ENCODE peak calls at places on chromosome 22, in four cellular contexts. J, H, O and E are unnamed samples.

GRCh38 chr22:29175312-29175835 is 30.3 kb upstream of the EMID1 start:
- DNase-seq in J (no peak), H (no peak), O (no peak), E (no peak)

GRCh38 chr22:50507421-50507990 is at the start of gene LMF2:
- DNase-seq in J (no peak), H (peak; percentile 76), O (no peak), E (no peak)

GRCh38 chr22:26547426-26547825 is 35.2 kb upstream of the TFIP11 start:
- DNase-seq in J (peak; percentile 11), H (no peak), O (no peak), E (no peak)

GRCh38 chr22:29431986-29432385 is 6.4 kb upstream of the RFPL1 start:
- DNase-seq in J (no peak), H (no peak), O (no peak), E (no peak)

GRCh38 chr22:28819253-28820096 is 19.1 kb upstream of the XBP1 start:
- DNase-seq in J (no peak), H (no peak), O (no peak), E (no peak)

GRCh38 chr22:29689872-29690213 is 30.0 kb upstream of the CABP7 start:
- DNase-seq in J (peak; percentile 55), H (peak; percentile 43), O (no peak), E (peak; percentile 50)

GRCh38 chr22:36445158-36445668 is 36.2 kb downstream of the TXN2 start:
- DNase-seq in J (peak; percentile 97), H (no peak), O (no peak), E (peak; percentile 23)

GRCh38 chr22:30187726-30188407 is 58.7 kb downstream of the LIF start:
- DNase-seq in J (peak; percentile 63), H (no peak), O (no peak), E (no peak)

GRCh38 chr22:28283025-28283654 is 364.1 kb upstream of the PITPNB start:
- DNase-seq in J (peak; percentile 52), H (peak; percentile 73), O (no peak), E (no peak)

DNA sequence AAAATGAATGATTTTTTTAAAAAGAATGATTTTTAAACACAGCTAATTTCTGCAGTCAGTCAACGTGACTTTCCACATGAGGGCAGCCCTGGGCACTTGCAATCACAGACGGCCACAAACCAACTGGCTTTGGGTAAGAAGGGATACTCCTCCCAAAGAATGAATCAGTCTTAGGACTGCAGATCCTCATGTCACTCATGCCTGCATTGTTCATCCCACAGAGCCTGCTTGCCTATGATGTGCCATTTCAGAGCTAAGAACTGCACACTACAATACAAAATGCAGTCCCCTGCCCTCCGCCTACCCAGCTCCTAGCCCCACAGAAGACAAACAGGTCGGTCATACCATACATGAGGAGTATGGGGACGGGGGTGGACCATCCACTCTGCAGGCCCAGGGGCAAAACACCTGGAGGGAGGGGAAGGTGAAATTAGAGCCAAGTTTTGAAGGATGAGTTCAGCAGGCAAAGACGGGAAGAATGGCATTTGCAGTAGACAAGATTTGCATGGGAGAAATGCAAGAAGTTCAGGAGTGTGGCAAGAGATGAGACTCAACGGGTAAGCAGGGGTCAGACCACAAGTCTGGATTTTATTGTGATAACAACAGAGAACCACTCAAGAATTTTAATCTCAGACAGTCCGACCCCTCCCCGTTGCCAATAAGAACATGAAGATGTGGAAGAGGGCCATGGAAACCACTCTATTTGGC is 24.7 kb downstream of the PACSIN2 start:
- DNase-seq in J (peak; percentile 89), H (peak; percentile 56), O (no peak), E (no peak)
- TF ChIP-seq FOS in J (no peak), H (peak; percentile 35), O (no peak), E (no peak)

DNA sequence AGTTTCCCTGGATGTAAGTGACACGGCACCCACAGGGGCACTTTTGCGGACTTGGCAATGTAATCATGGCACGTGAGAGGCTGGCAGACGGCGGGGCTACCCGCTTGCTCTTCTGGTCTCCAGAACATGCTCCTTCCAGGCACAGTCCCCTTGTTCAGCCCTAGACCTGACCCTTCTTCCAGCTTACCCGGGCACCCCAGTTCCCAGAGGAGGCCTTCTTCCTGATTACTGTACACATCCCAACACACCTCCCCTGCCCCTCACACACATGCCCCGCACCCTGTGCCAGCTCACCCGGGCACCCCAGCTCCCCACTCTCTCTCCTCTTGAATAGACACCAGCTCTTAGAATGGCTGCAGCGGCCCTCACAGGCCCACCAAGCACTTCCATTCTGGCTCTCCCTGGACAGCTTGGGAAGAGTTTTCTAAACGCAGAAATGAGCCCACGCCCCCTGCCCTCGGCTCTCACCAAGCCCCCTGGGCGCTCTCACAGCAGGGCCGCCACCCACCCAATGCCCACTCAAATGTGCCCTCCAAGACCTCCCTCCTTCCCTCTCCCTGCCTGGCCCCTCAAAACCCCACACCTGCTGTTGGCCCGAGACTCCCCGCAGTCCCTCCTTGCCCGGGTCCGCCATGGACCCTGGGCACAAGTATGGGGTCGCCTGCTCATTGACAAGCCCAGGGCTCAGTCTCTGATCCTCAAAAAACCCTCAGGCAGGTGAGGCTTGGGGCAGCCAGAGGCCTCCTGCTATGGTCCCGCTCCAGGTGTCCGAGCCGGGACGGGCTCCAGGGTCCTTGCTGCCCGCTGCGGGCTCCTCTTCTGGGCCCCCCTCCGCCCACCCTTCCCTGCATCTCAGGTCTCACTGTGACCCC is 88.5 kb downstream of the WNT7B start:
- DNase-seq in J (no peak), H (no peak), O (no peak), E (no peak)
- TF ChIP-seq FOS in J (no peak), H (no peak), O (no peak), E (no peak)

GRCh38 chr22:31346733-31347250 is 646 bp upstream of the PATZ1 start:
- DNase-seq in J (peak; percentile 33), H (peak; percentile 51), O (no peak), E (peak; percentile 57)
- TF ChIP-seq FOS in J (no peak), H (no peak), O (no peak), E (no peak)

GRCh38 chr22:40436460-40437431 is 66.4 kb downstream of the SGSM3 start:
- DNase-seq in J (peak; percentile 74), H (peak; percentile 70), O (peak; percentile 88), E (peak; percentile 84)
- TF ChIP-seq FOS in J (no peak), H (no peak), O (no peak), E (no peak)

GRCh38 chr22:37849089-37849751 is at the start of gene EIF3L:
- DNase-seq in J (peak; percentile 84), H (peak; percentile 94), O (peak; percentile 51), E (peak; percentile 80)

GRCh38 chr22:37852418-37852817 is 3.2 kb downstream of the EIF3L start:
- DNase-seq in J (no peak), H (no peak), O (no peak), E (peak; percentile 18)

GRCh38 chr22:37850801-37851200 is 1.6 kb downstream of the EIF3L start:
- DNase-seq in J (no peak), H (no peak), O (no peak), E (no peak)

GRCh38 chr22:37855462-37855861 is 6.2 kb downstream of the EIF3L start:
- DNase-seq in J (no peak), H (no peak), O (no peak), E (no peak)

DNA sequence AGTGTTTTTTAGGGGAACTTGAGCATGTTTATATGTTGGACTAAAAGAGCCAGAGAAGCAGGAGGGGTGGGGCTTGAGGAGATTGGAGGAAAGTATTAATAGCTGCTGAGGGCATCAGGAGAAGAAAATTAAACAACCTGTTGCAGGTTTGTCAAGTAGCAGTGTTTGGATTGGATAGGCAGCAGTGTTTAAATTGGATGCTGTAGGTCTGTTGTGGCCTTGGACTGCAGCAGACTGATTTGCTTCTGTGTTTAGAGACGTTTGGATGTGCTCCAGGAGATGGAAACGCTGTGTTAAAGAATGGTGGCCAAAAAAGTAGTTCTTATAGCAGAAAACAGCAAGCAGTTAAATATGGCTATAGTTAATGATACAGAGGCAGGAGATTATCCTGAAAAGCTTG is 5.7 kb downstream of the EIF3L start:
- DNase-seq in J (no peak), H (no peak), O (no peak), E (no peak)
- TF ChIP-seq FOS in J (no peak), H (no peak), O (no peak), E (no peak)

GRCh38 chr22:44831885-44832284 is 79.5 kb downstream of the ARHGAP8 start:
- DNase-seq in J (no peak), H (no peak), O (no peak), E (no peak)

GRCh38 chr22:44825310-44826150 is 73.2 kb downstream of the ARHGAP8 start:
- DNase-seq in J (no peak), H (no peak), O (no peak), E (no peak)

GRCh38 chr22:44827666-44828065 is 75.3 kb downstream of the ARHGAP8 start:
- DNase-seq in J (no peak), H (no peak), O (no peak), E (no peak)

GRCh38 chr22:44824271-44824670 is 71.9 kb downstream of the ARHGAP8 start:
- DNase-seq in J (no peak), H (no peak), O (no peak), E (no peak)

DNA sequence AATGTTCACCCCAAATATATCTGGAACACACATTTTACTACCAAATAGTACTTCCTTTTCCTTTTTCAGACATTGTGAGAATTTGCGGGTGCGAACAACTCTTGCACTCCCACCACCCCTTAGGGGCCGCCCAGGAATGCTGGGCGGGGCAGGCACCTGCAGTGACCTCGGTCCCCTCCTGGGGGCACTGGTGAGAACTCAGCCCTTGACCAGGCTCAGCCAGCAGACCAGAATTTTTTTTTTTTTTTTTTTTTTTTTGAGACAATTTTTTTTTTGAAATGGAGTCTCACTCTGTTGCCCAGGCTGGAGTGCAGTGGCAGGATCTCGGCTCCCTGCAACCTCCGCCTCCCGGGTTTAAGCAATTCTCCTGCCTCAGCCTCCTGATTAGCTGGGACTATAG is 75.8 kb downstream of the ARHGAP8 start:
- DNase-seq in J (no peak), H (no peak), O (no peak), E (peak; percentile 69)
- TF ChIP-seq FOS in J (no peak), H (no peak), O (no peak), E (no peak)

DNA sequence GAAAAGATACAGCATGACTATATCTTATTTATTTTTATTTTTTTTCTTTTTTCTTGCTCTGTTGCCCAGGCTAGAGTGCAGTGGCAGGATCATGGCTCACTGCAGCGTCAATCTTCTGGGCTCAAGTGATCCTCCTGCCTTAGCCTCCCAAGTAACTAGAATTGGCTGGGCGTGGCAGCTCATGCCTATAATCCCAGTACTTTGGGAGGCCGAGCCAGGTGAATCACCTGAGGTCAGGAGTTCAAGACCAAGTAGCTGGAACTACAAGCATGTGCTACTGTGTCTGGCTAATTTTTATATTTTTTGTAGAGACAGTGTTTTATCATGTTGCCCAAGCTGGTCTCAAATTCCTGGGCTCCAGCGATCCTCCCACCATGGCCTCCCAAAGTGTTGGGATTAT is 28.3 kb upstream of the CCDC134 start:
- DNase-seq in J (no peak), H (no peak), O (no peak), E (no peak)
- TF ChIP-seq FOS in J (no peak), H (no peak), O (no peak), E (no peak)